ENCODE peak calls at places on chromosome 16, in six cellular contexts. X is testis; V is Jurkat, Clone E6-1; C is lower leg skin; N is activated T-cell treated with anti-CD3 and anti-CD28 coated beads for 1 hour; K is upper lobe of right lung. F is an unnamed sample.

GRCh38 chr16:4371481-4372314 is at the start of gene VASN:
- DNase-seq in X (peak; percentile 92), C (peak; percentile 67), K (peak; percentile 91), N (peak; percentile 73), V (peak; percentile 32), F (peak; percentile 93)

GRCh38 chr16:50611332-50611934 is 63.2 kb downstream of the NKD1 start:
- DNase-seq in K (no peak), C (no peak), N (no peak), V (no peak), X (no peak), F (no peak)

GRCh38 chr16:22668318-22668717 is 145.6 kb upstream of the HS3ST2 start:
- DNase-seq in C (no peak), V (no peak), K (no peak), N (no peak), X (no peak), F (no peak)

GRCh38 chr16:1812732-1813163 is 13.9 kb downstream of the HAGH start:
- DNase-seq in V (peak; percentile 33), K (peak; percentile 92), C (no peak), X (peak; percentile 74), N (peak; percentile 45), F (peak; percentile 89)

GRCh38 chr16:88686439-88687253 is at the start of gene SNAI3:
- DNase-seq in N (peak; percentile 75), X (peak; percentile 88), C (peak; percentile 70), K (peak; percentile 96), V (no peak), F (no peak)

GRCh38 chr16:35713762-35714650 is 2254.6 kb downstream of the TP53TG3F start:
- DNase-seq in N (no peak), X (no peak), V (no peak), K (no peak), C (no peak), F (peak; percentile 46)

GRCh38 chr16:59729613-59730012 is 995.5 kb upstream of the GOT2 start:
- DNase-seq in K (no peak), N (no peak), V (no peak), X (no peak), C (no peak), F (no peak)

GRCh38 chr16:65524997-65525396 is 403.1 kb upstream of the CDH11 start:
- DNase-seq in N (no peak), C (no peak), V (no peak), X (peak; percentile 25), K (no peak), F (no peak)

GRCh38 chr16:27408602-27409031 is 6.6 kb downstream of the IL21R start:
- DNase-seq in K (no peak), N (no peak), X (no peak), C (no peak), V (no peak), F (no peak)

GRCh38 chr16:48393843-48394703 is 8.9 kb upstream of the SIAH1 start:
- DNase-seq in N (no peak), K (no peak), X (peak; percentile 52), C (peak; percentile 70), V (no peak), F (no peak)

GRCh38 chr16:29994613-29995329 is 646 bp downstream of the HIRIP3 start:
- DNase-seq in C (peak; percentile 56), K (peak; percentile 90), N (no peak), X (no peak), V (no peak), F (no peak)

GRCh38 chr16:12187939-12188673 is 211.6 kb downstream of the SNX29 start:
- DNase-seq in V (no peak), X (no peak), C (no peak), N (no peak), K (no peak), F (no peak)

GRCh38 chr16:83389751-83390150 is 418.0 kb upstream of the HSBP1 start:
- DNase-seq in V (no peak), N (no peak), C (no peak), X (no peak), K (no peak), F (no peak)

GRCh38 chr16:85514601-85515318 is 98.4 kb upstream of the GSE1 start:
- DNase-seq in V (no peak), K (peak; percentile 87), X (no peak), C (peak; percentile 56), N (no peak), F (peak; percentile 94)

GRCh38 chr16:67954421-67955196 is 10.7 kb upstream of the LCAT start:
- DNase-seq in X (no peak), K (no peak), N (no peak), V (no peak), C (no peak), F (no peak)

GRCh38 chr16:50820225-50820624 is 78.3 kb downstream of the CYLD start:
- DNase-seq in C (no peak), V (no peak), X (no peak), N (no peak), K (no peak), F (peak; percentile 25)

GRCh38 chr16:47129755-47130435 is 13.8 kb downstream of the NETO2 start:
- DNase-seq in C (no peak), V (no peak), X (no peak), K (no peak), N (no peak), F (no peak)

GRCh38 chr16:5385115-5385514 is 287.5 kb upstream of the EEF2KMT start:
- DNase-seq in N (no peak), C (no peak), K (no peak), V (no peak), X (no peak), F (no peak)

GRCh38 chr16:27320261-27321012 is 6.7 kb downstream of the IL4R start:
- DNase-seq in V (no peak), C (no peak), K (no peak), X (peak; percentile 57), N (no peak), F (no peak)

F was measured in osteocyte.